ENCODE peak calls at places on chromosomes 1 and 21, in five cellular contexts. One of them, this sample, is unnamed.

GRCh38 chr1:149936992-149937705 is 470 bp upstream of the MTMR11 start:
- DNase-seq in Peyer's patch: peak
- DNase-seq in neural crest cell: no peak
- DNase-seq in body of pancreas: peak
- DNase-seq in ovary: no peak
- DNase-seq in this sample: no peak

GRCh38 chr1:16249838-16250241 is 12.9 kb upstream of the CPLANE2 start:
- DNase-seq in neural crest cell: no peak
- DNase-seq in ovary: peak
- DNase-seq in Peyer's patch: peak
- DNase-seq in body of pancreas: peak
- DNase-seq in this sample: no peak

GRCh38 chr1:245698860-245699259 is 544.1 kb downstream of the KIF26B start:
- DNase-seq in Peyer's patch: peak
- DNase-seq in body of pancreas: no peak
- DNase-seq in ovary: no peak
- DNase-seq in neural crest cell: no peak
- DNase-seq in this sample: peak

GRCh38 chr1:9808459-9808858 is 15.3 kb downstream of the CLSTN1 start:
- DNase-seq in neural crest cell: no peak
- DNase-seq in body of pancreas: peak
- DNase-seq in ovary: no peak
- DNase-seq in Peyer's patch: no peak
- DNase-seq in this sample: no peak

GRCh38 chr21:40339050-40339449 is 471.8 kb downstream of the PCP4 start:
- DNase-seq in body of pancreas: peak
- DNase-seq in ovary: no peak
- DNase-seq in Peyer's patch: no peak
- DNase-seq in neural crest cell: no peak
- DNase-seq in this sample: no peak

GRCh38 chr1:51690285-51690961 is 73.5 kb downstream of the OSBPL9 start:
- DNase-seq in ovary: no peak
- DNase-seq in neural crest cell: no peak
- DNase-seq in body of pancreas: peak
- DNase-seq in Peyer's patch: no peak
- DNase-seq in this sample: no peak

GRCh38 chr1:33162141-33162540 is 19.7 kb downstream of the TRIM62 start:
- DNase-seq in neural crest cell: no peak
- DNase-seq in ovary: no peak
- DNase-seq in Peyer's patch: no peak
- DNase-seq in body of pancreas: no peak
- DNase-seq in this sample: no peak

GRCh38 chr1:58966103-58966916 is 182.5 kb upstream of the JUN start:
- DNase-seq in ovary: no peak
- DNase-seq in body of pancreas: no peak
- DNase-seq in Peyer's patch: peak
- DNase-seq in neural crest cell: no peak
- DNase-seq in this sample: no peak

GRCh38 chr21:14040386-14040785 is 170.4 kb downstream of the LIPI start:
- DNase-seq in Peyer's patch: no peak
- DNase-seq in neural crest cell: no peak
- DNase-seq in body of pancreas: no peak
- DNase-seq in ovary: no peak
- DNase-seq in this sample: no peak

GRCh38 chr1:243454328-243454997 is 198.6 kb downstream of the SDCCAG8 start:
- DNase-seq in ovary: no peak
- DNase-seq in neural crest cell: no peak
- DNase-seq in Peyer's patch: no peak
- DNase-seq in body of pancreas: no peak
- DNase-seq in this sample: no peak

GRCh38 chr1:224070521-224070920 is 43.4 kb upstream of the FBXO28 start:
- DNase-seq in ovary: no peak
- DNase-seq in neural crest cell: no peak
- DNase-seq in body of pancreas: no peak
- DNase-seq in Peyer's patch: no peak
- DNase-seq in this sample: no peak

GRCh38 chr1:52296345-52296744 is 69.7 kb downstream of the CC2D1B start:
- DNase-seq in ovary: no peak
- DNase-seq in body of pancreas: no peak
- DNase-seq in Peyer's patch: no peak
- DNase-seq in neural crest cell: no peak
- DNase-seq in this sample: no peak

GRCh38 chr1:9078949-9079500 is 9.6 kb upstream of the SLC2A5 start:
- DNase-seq in ovary: no peak
- DNase-seq in Peyer's patch: peak
- DNase-seq in body of pancreas: no peak
- DNase-seq in neural crest cell: no peak
- DNase-seq in this sample: no peak

GRCh38 chr1:230112782-230113181 is 45.7 kb downstream of the GALNT2 start:
- DNase-seq in neural crest cell: no peak
- DNase-seq in Peyer's patch: no peak
- DNase-seq in ovary: no peak
- DNase-seq in body of pancreas: no peak
- DNase-seq in this sample: no peak

GRCh38 chr1:149916927-149917310 is 725 bp downstream of the SV2A start:
- DNase-seq in neural crest cell: no peak
- DNase-seq in body of pancreas: no peak
- DNase-seq in ovary: no peak
- DNase-seq in Peyer's patch: no peak
- DNase-seq in this sample: no peak

GRCh38 chr1:246753670-246754535 is 29.7 kb downstream of the SCCPDH start:
- DNase-seq in neural crest cell: peak
- DNase-seq in Peyer's patch: peak
- DNase-seq in body of pancreas: peak
- DNase-seq in ovary: peak
- DNase-seq in this sample: peak

GRCh38 chr1:38451541-38451993 is 405.0 kb upstream of the POU3F1 start:
- DNase-seq in body of pancreas: no peak
- DNase-seq in Peyer's patch: no peak
- DNase-seq in neural crest cell: no peak
- DNase-seq in ovary: no peak
- DNase-seq in this sample: no peak

GRCh38 chr1:152745289-152745704 is 12.5 kb upstream of the KPRP start:
- DNase-seq in neural crest cell: no peak
- DNase-seq in Peyer's patch: no peak
- DNase-seq in ovary: no peak
- DNase-seq in body of pancreas: no peak
- DNase-seq in this sample: no peak
- TF ChIP-seq CTCF in neural crest cell: no peak
- TF ChIP-seq CTCF in Peyer's patch: no peak
- TF ChIP-seq CTCF in ovary: no peak
- TF ChIP-seq CTCF in body of pancreas: no peak
- TF ChIP-seq CTCF in this sample: no peak

DNA sequence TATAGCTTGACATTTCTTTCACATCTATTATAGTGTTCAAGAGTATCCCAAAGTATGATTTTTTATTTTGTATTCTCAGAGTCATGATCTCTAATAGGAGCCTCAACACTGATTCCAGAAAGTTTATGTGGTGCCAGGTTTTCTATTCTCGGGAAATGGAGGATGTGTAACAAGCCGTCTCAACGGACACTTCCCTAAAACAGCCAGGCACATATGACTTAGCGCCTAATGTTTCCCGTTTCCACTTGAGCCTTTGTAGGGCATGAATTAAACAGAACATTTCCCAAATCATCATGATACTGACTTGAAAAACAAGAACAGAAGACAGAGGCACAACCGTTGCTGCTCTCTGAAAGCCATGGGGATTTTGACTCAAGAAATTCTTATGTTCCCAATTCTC is 8.0 kb downstream of the CYYR1 start:
- DNase-seq in ovary: no peak
- DNase-seq in Peyer's patch: no peak
- DNase-seq in body of pancreas: no peak
- DNase-seq in neural crest cell: no peak
- DNase-seq in this sample: no peak
- TF ChIP-seq CTCF in ovary: no peak
- TF ChIP-seq CTCF in Peyer's patch: no peak
- TF ChIP-seq CTCF in body of pancreas: no peak
- TF ChIP-seq CTCF in neural crest cell: no peak
- TF ChIP-seq CTCF in this sample: no peak

DNA sequence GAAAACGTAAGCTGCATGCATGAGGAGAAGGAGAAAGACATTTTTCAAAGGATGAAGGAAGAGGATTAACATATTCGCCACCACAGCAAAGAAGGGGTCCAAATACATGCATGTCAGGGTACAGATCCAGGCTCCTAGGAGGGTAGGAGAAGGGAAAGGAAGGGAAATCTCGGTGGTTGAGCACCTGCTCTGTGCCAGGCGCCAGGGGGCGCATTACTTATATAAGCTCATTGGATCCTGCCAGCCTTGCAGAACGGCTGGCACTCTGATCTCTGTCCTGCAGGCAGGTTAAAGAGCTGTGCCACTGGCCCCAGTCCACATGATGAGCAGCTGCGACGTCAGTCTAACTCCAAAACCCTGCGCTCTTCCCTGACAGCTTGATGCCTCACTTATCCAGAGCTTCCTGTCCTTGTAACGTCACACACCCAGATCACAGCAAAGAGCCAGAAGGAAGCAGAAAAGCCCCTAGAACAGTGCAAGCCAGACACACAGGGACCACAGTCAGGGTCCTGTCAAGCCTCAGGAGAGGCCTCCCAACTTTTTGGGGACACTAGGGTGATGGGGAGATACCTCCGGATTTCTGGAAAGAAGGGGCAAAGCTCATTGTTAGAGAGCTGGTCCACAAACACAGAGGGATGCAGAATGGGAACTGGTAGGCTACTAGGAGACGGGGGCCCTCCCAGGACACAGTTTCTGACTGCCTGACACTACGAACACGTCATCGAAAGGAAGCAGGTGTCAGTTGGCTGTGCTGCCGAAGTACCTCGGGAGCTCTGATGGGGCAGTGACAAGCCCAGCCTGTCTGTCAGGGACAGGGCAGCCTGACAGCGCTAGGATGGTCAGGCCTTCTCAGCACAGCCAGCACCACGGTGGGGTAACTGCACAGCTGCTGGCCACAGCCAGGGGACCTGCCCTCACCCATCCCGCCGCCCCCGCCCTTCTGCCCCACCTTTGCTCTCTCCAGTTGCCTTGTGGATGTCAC is 99.1 kb downstream of the BEND5 start:
- DNase-seq in Peyer's patch: peak
- DNase-seq in neural crest cell: peak
- DNase-seq in ovary: peak
- DNase-seq in body of pancreas: peak
- DNase-seq in this sample: peak
- TF ChIP-seq CTCF in Peyer's patch: peak
- TF ChIP-seq CTCF in neural crest cell: peak
- TF ChIP-seq CTCF in ovary: no peak
- TF ChIP-seq CTCF in body of pancreas: peak
- TF ChIP-seq CTCF in this sample: peak

DNA sequence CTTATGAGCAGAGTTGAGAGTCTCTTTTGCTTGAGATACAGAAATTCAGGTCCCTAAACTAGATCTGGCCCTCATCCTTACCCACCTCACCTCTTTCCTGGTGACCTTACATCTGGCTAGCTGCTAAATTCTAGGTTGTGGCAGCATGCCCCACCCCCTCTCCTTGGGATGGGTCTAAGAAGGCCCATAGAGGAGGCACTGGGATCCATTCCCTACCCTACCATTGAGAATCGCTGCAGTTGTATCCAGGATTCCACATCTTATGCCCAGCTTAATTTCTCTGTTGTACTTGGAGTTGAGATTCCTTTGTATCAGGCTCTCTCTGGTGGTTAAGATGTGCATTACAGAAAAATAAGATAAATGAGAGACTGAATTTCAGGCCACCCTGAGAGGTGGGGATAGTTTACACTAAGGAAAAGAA is 9.5 kb upstream of the TMEM39B start:
- DNase-seq in body of pancreas: no peak
- DNase-seq in Peyer's patch: peak
- DNase-seq in ovary: no peak
- DNase-seq in neural crest cell: no peak
- DNase-seq in this sample: no peak
- TF ChIP-seq CTCF in body of pancreas: peak
- TF ChIP-seq CTCF in Peyer's patch: peak
- TF ChIP-seq CTCF in ovary: peak
- TF ChIP-seq CTCF in neural crest cell: peak
- TF ChIP-seq CTCF in this sample: no peak

GRCh38 chr1:163412216-163412615 is 90.5 kb downstream of the NUF2 start:
- DNase-seq in neural crest cell: no peak
- DNase-seq in body of pancreas: no peak
- DNase-seq in ovary: no peak
- DNase-seq in Peyer's patch: no peak
- DNase-seq in this sample: no peak
- TF ChIP-seq CTCF in neural crest cell: no peak
- TF ChIP-seq CTCF in body of pancreas: no peak
- TF ChIP-seq CTCF in ovary: no peak
- TF ChIP-seq CTCF in Peyer's patch: no peak
- TF ChIP-seq CTCF in this sample: no peak

GRCh38 chr1:154792899-154793298 is 77.2 kb downstream of the KCNN3 start:
- DNase-seq in Peyer's patch: no peak
- DNase-seq in neural crest cell: no peak
- DNase-seq in ovary: no peak
- DNase-seq in body of pancreas: no peak
- DNase-seq in this sample: no peak

GRCh38 chr1:154793674-154794073 is 76.4 kb downstream of the KCNN3 start:
- DNase-seq in neural crest cell: no peak
- DNase-seq in Peyer's patch: no peak
- DNase-seq in body of pancreas: no peak
- DNase-seq in ovary: no peak
- DNase-seq in this sample: no peak

GRCh38 chr1:154794608-154795007 is 75.5 kb downstream of the KCNN3 start:
- DNase-seq in ovary: no peak
- DNase-seq in neural crest cell: no peak
- DNase-seq in Peyer's patch: no peak
- DNase-seq in body of pancreas: no peak
- DNase-seq in this sample: no peak

GRCh38 chr1:154788886-154789285 is 81.2 kb downstream of the KCNN3 start:
- DNase-seq in neural crest cell: no peak
- DNase-seq in ovary: no peak
- DNase-seq in body of pancreas: no peak
- DNase-seq in Peyer's patch: no peak
- DNase-seq in this sample: no peak

GRCh38 chr1:154791292-154792278 is 78.5 kb downstream of the KCNN3 start:
- DNase-seq in ovary: no peak
- DNase-seq in Peyer's patch: peak
- DNase-seq in body of pancreas: no peak
- DNase-seq in neural crest cell: no peak
- DNase-seq in this sample: no peak
- TF ChIP-seq CTCF in ovary: no peak
- TF ChIP-seq CTCF in Peyer's patch: no peak
- TF ChIP-seq CTCF in body of pancreas: no peak
- TF ChIP-seq CTCF in neural crest cell: no peak
- TF ChIP-seq CTCF in this sample: no peak

This sample was measured in activated B cell treated with CpG ODN at 0.5 μM for 24 hours.